ENCODE peak calls at places on chromosomes 12 and 14, in six cellular contexts. O, D, V, Q, E and P are unnamed samples.

GRCh38 chr14:29310210-29310609 is 543.6 kb downstream of the FOXG1 start:
- DNase-seq in E (no peak), V (no peak), O (no peak), Q (no peak), D (no peak), P (no peak)

GRCh38 chr14:56989359-56989758 is 179.1 kb upstream of the OTX2 start:
- DNase-seq in Q (no peak), O (no peak), E (no peak), V (no peak), D (no peak), P (no peak)

GRCh38 chr12:73935817-73936216 is 601.8 kb upstream of the ATXN7L3B start:
- DNase-seq in O (no peak), V (peak), D (no peak), E (no peak), Q (no peak), P (no peak)

GRCh38 chr14:80926706-80927384 is 14.7 kb downstream of the CEP128 start:
- DNase-seq in E (no peak), V (no peak), O (no peak), Q (no peak), D (no peak), P (no peak)

GRCh38 chr14:47959753-47960152 is 284.3 kb upstream of the MDGA2 start:
- DNase-seq in E (no peak), O (no peak), Q (no peak), V (no peak), D (no peak), P (no peak)

GRCh38 chr14:64758025-64758521 is 53.8 kb downstream of the PLEKHG3 start:
- DNase-seq in D (no peak), O (no peak), E (no peak), V (no peak), Q (no peak), P (no peak)

GRCh38 chr14:105050551-105050897 is 14.7 kb downstream of the GPR132 start:
- DNase-seq in O (peak), V (no peak), E (peak), D (no peak), Q (peak), P (no peak)

GRCh38 chr14:35351497-35351896 is 53.1 kb downstream of the NFKBIA start:
- DNase-seq in O (no peak), Q (no peak), V (no peak), E (no peak), D (no peak), P (no peak)

GRCh38 chr12:24172031-24172772 is 222.7 kb upstream of the SOX5 start:
- DNase-seq in O (no peak), D (peak), V (no peak), E (no peak), Q (no peak), P (no peak)

GRCh38 chr12:96774501-96775256 is 132.4 kb upstream of the NEDD1 start:
- DNase-seq in O (no peak), Q (no peak), D (no peak), E (no peak), V (no peak), P (no peak)

GRCh38 chr12:54420766-54421144 is 1.7 kb upstream of the ITGA5 start:
- DNase-seq in Q (no peak), O (no peak), E (no peak), D (no peak), V (no peak), P (no peak)
- H3K27ac ChIP-seq in Q (peak), O (no peak), E (no peak), D (no peak), V (no peak), P (no peak)

GRCh38 chr14:101600891-101601602 is 39.8 kb downstream of the DIO3 start:
- DNase-seq in D (no peak), E (no peak), V (no peak), O (no peak), Q (no peak), P (no peak)

GRCh38 chr14:101601603-101602465 is 40.5 kb downstream of the DIO3 start:
- DNase-seq in Q (no peak), E (no peak), V (no peak), D (no peak), O (no peak), P (no peak)

GRCh38 chr14:101599234-101599885 is 38.1 kb downstream of the DIO3 start:
- DNase-seq in E (no peak), O (no peak), Q (no peak), V (no peak), D (no peak), P (no peak)

GRCh38 chr14:101598571-101599233 is 37.4 kb downstream of the DIO3 start:
- DNase-seq in D (no peak), Q (no peak), V (no peak), E (no peak), O (no peak), P (no peak)

DNA sequence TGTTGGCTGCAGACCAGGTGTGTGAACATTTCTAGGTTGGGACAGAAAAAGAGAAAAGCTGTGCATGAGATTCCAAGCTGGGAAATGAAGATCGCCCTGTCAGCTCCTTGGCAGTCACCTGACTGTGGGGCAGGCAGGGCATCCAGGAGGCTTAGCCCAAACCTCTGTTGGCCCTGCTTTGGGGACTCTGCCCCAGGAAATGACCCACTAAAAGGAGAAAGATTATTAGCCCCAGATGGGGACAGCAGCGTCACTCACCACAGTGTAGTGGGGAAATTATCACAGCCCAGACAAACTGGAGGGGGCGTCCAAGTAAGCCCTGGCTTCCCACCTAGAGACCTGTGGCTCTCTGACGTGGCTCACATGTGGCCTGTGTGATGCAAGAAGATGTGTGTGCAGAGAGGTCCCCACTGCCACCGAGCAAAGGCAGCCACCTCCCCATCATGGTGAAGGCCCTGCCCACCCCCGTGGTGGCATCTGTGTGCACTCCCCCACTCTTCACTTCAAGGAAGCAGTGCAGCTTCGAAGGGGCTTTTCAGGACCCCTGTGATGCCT is 39.1 kb downstream of the DIO3 start:
- DNase-seq in E (no peak), O (peak), D (no peak), Q (no peak), V (no peak), P (no peak)
- TF ChIP-seq GABPA in E (no peak), O (no peak), D (no peak), Q (no peak), V (no peak), P (no peak)

GRCh38 chr12:65492997-65493892 is 214.8 kb downstream of the MSRB3 start:
- DNase-seq in D (no peak), O (no peak), E (no peak), V (no peak), Q (no peak), P (no peak)
- H3K27ac ChIP-seq in D (no peak), O (no peak), E (no peak), V (no peak), Q (no peak), P (no peak)

DNA sequence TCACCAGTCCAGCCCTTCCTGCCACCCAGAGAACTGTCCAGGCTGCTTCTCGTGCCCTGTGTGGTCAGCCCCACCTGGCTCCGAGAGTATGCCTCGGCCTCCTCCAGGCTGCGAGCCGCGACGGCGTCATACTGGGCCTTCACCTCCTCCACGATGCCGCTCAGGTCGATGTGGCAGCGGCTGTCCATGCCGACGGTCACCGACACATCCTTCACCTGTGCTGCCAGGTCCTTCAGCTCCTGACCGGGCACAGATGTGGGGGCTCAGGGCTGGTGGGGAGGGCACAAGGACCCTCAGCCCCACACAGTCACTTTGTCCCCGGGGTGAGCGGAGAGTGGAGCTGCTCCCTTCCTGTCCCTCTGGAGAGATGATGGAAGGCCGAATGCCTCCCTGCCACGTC is 18.3 kb downstream of the KRT80 start:
- DNase-seq in E (no peak), O (no peak), Q (no peak), V (no peak), D (no peak), P (no peak)
- TF ChIP-seq GABPA in E (no peak), O (no peak), Q (no peak), V (no peak), D (no peak), P (no peak)

GRCh38 chr12:116318738-116319050 is 41.2 kb upstream of the MED13L start:
- DNase-seq in E (no peak), O (no peak), D (no peak), Q (no peak), V (no peak), P (no peak)
- H3K27ac ChIP-seq in E (no peak), O (peak), D (no peak), Q (no peak), V (no peak), P (no peak)

DNA sequence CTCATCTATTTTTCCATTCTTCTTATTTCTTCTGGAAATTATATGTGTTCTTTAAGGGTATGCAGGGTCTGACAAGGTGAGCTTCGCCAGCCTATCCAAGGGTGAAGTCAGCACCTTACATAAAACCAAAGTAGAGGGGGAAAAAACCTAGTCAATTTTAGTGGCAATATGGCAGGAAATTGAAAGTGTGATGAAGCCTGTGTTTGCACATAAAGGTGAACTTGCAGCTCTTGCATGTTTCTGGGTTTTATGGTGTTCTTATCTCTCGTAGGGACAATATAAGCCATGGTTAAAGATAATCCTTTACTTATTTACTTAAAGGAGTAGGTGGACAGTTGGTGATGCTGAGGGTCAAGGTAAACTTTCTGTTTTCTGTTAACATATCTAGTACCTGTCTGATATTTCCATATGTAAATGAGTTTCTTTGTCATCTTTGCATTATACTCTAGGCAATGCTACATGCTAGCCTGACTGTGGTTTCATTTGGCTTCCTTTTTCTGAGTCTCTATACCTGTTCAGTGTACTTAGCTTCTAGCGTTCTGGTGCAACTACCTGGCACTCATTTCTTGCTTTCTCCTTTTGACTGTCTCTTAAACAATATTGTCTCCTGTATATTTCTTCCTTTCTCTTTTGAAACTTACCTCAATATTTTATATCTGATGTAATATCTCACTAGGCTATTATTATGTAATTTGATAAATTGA is 32.9 kb downstream of the CCDC91 start:
- DNase-seq in D (no peak), O (no peak), Q (no peak), V (no peak), E (no peak), P (no peak)
- TF ChIP-seq GABPA in D (no peak), O (no peak), Q (no peak), V (no peak), E (no peak), P (no peak)

GRCh38 chr14:91413547-91414474 is 3.8 kb downstream of the CCDC88C start:
- DNase-seq in Q (no peak), E (no peak), O (no peak), D (no peak), V (peak), P (no peak)

GRCh38 chr14:91412939-91413338 is 4.7 kb downstream of the CCDC88C start:
- DNase-seq in E (no peak), O (no peak), V (no peak), D (no peak), Q (no peak), P (no peak)

GRCh38 chr14:91409991-91410401 is 7.6 kb downstream of the CCDC88C start:
- DNase-seq in D (no peak), Q (no peak), E (no peak), V (no peak), O (no peak), P (no peak)

GRCh38 chr14:91414475-91415342 is 2.9 kb downstream of the CCDC88C start:
- DNase-seq in D (no peak), V (no peak), Q (no peak), E (no peak), O (no peak), P (no peak)

DNA sequence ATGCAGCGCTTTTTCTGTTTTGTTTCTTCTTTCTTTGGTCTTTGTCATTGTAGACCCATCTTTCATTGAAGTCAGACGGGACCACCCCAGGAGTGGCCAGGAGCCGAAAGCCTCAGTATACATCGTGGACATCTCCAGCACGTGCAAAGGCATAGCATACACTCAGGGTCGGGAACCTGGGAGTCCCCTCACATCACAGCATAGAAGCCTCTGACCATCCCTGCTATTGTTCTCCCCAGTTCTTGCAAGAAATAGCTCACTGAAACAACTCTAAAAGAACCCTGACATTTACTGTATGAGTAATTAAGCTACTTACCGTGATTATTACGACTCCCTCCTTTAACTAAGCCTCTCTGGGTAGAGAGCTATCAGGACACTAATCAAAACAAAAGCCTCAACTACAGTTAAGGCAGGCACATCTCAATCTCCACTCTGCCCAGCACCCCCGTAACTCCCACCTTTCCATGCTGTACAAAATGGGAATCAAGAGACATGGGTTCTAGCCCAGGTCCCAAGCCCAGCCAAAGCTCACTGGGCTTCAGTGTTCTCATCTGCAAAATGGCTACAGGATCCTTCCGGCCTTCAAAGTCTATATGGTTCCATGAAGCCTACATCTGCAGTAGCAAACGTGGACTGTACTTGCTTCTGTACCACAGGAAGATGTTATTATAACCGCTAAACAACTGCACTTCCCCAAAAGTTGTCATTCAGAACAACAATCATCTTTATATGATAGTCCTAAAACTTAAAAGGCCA is 6.7 kb downstream of the CCDC88C start:
- DNase-seq in O (no peak), Q (no peak), D (no peak), V (no peak), E (no peak), P (peak)
- H3K27ac ChIP-seq in O (no peak), Q (no peak), D (peak), V (no peak), E (no peak), P (peak)